ENCODE peak calls at places on chromosomes 13 and 19, in six cellular contexts. L is CD8-positive, alpha-beta T cell; E is NCI-H1436; S is cardiac fibroblast; K is Karpas-422; M is GM12891. H is an unnamed sample.

GRCh38 chr19:20359933-20360720 is 193.1 kb downstream of the ZNF486 start:
- DNase-seq in L (no peak), E (no peak), S (no peak), K (peak; percentile 45), M (no peak), H (no peak)

GRCh38 chr19:40721936-40722661 is 5.2 kb downstream of the ITPKC start:
- DNase-seq in L (no peak), E (no peak), S (peak; percentile 41), K (no peak), M (no peak), H (no peak)

GRCh38 chr13:21012211-21012610 is 49.2 kb downstream of the LATS2 start:
- DNase-seq in L (no peak), E (no peak), S (no peak), K (no peak), M (no peak), H (no peak)

GRCh38 chr13:41610426-41610825 is 153.1 kb downstream of the RGCC start:
- DNase-seq in L (no peak), E (no peak), S (peak; percentile 93), K (no peak), M (no peak), H (no peak)

GRCh38 chr19:49820125-49820524 is 2.0 kb downstream of the MED25 start:
- DNase-seq in L (no peak), E (no peak), S (peak; percentile 82), K (no peak), M (no peak), H (peak; percentile 58)

GRCh38 chr13:58926858-58927257 is 1236.9 kb downstream of the DIAPH3 start:
- DNase-seq in L (no peak), E (no peak), S (no peak), K (no peak), M (no peak), H (no peak)

GRCh38 chr19:17049711-17050280 is 23.2 kb upstream of the CPAMD8 start:
- DNase-seq in L (no peak), E (no peak), S (peak; percentile 54), K (no peak), M (no peak), H (no peak)

GRCh38 chr19:10669246-10669645 is 15.1 kb downstream of the ILF3 start:
- DNase-seq in L (no peak), E (no peak), S (no peak), K (no peak), M (no peak), H (no peak)

GRCh38 chr19:38243279-38243673 is 12.9 kb downstream of the PPP1R14A start:
- DNase-seq in L (no peak), E (no peak), S (no peak), K (no peak), M (no peak), H (no peak)

GRCh38 chr19:28495046-28495445 is 717.9 kb downstream of the UQCRFS1 start:
- DNase-seq in L (no peak), E (no peak), S (no peak), K (no peak), M (no peak), H (no peak)

GRCh38 chr19:46970815-46971214 is 48.8 kb upstream of the NPAS1 start:
- DNase-seq in L (no peak), E (no peak), S (peak; percentile 44), K (no peak), M (no peak), H (no peak)

GRCh38 chr13:23799945-23800344 is 89.3 kb downstream of the MIPEP start:
- DNase-seq in L (no peak), E (no peak), S (peak; percentile 26), K (no peak), M (no peak), H (no peak)

GRCh38 chr19:1507763-1508506 is 4.9 kb downstream of the ADAMTSL5 start:
- DNase-seq in L (peak; percentile 90), E (peak; percentile 93), S (peak; percentile 98), K (peak; percentile 96), M (peak; percentile 87), H (peak; percentile 94)

GRCh38 chr19:19026299-19026971 is 6.9 kb downstream of the SUGP2 start:
- DNase-seq in L (no peak), E (no peak), S (peak; percentile 13), K (peak; percentile 58), M (no peak), H (no peak)

GRCh38 chr19:40612831-40613668 is 11.9 kb downstream of the LTBP4 start:
- DNase-seq in L (peak; percentile 70), E (peak; percentile 79), S (no peak), K (peak; percentile 70), M (no peak), H (peak; percentile 69)

GRCh38 chr13:101783554-101783953 is 331.1 kb downstream of the ITGBL1 start:
- DNase-seq in L (no peak), E (no peak), S (no peak), K (no peak), M (no peak), H (no peak)

GRCh38 chr19:5397804-5398692 is 57.2 kb upstream of the ZNRF4 start:
- DNase-seq in L (no peak), E (no peak), S (peak; percentile 6), K (peak; percentile 66), M (peak; percentile 33), H (no peak)

GRCh38 chr13:101640797-101641400 is 188.4 kb downstream of the ITGBL1 start:
- DNase-seq in L (no peak), E (no peak), S (peak; percentile 46), K (no peak), M (no peak), H (no peak)

GRCh38 chr13:21948781-21949474 is 278.1 kb downstream of the FGF9 start:
- DNase-seq in L (no peak), E (no peak), S (no peak), K (no peak), M (no peak), H (no peak)

GRCh38 chr13:46893221-46893620 is 3.6 kb downstream of the HTR2A start:
- DNase-seq in L (no peak), E (no peak), S (no peak), K (no peak), M (no peak), H (no peak)

GRCh38 chr19:33293255-33294057 is 8.9 kb downstream of the CEBPA start:
- DNase-seq in L (no peak), E (no peak), S (peak; percentile 60), K (no peak), M (no peak), H (peak; percentile 39)

GRCh38 chr19:3179739-3180293 is 1.2 kb downstream of the S1PR4 start:
- DNase-seq in L (peak; percentile 23), E (no peak), S (no peak), K (no peak), M (no peak), H (no peak)

GRCh38 chr19:364496-365287 is 20.1 kb upstream of the MIER2 start:
- DNase-seq in L (no peak), E (no peak), S (no peak), K (no peak), M (no peak), H (no peak)

GRCh38 chr19:51726049-51726448 is 2.3 kb upstream of the HAS1 start:
- DNase-seq in L (no peak), E (no peak), S (peak; percentile 92), K (no peak), M (no peak), H (no peak)

GRCh38 chr19:18419699-18420460 is 682 bp downstream of the SSBP4 start:
- DNase-seq in L (peak; percentile 55), E (peak; percentile 20), S (no peak), K (peak; percentile 63), M (no peak), H (no peak)

GRCh38 chr13:98176777-98177608 is at the start of gene RNF113B:
- DNase-seq in L (no peak), E (no peak), S (no peak), K (no peak), M (no peak), H (no peak)

GRCh38 chr19:29247051-29247450 is 34.1 kb upstream of the UQCRFS1 start:
- DNase-seq in L (no peak), E (no peak), S (no peak), K (no peak), M (no peak), H (no peak)

GRCh38 chr13:75135325-75135825 is 346.6 kb downstream of the TBC1D4 start:
- DNase-seq in L (no peak), E (no peak), S (peak; percentile 91), K (no peak), M (no peak), H (no peak)

GRCh38 chr13:40254394-40254793 is 412.0 kb downstream of the FOXO1 start:
- DNase-seq in L (no peak), E (no peak), S (no peak), K (no peak), M (no peak), H (no peak)

GRCh38 chr19:1672769-1673644 is 20.6 kb upstream of the TCF3 start:
- DNase-seq in L (no peak), E (no peak), S (no peak), K (no peak), M (no peak), H (no peak)

GRCh38 chr13:45621950-45622349 is 6.4 kb upstream of the ERICH6B start:
- DNase-seq in L (no peak), E (no peak), S (no peak), K (no peak), M (no peak), H (no peak)

GRCh38 chr13:74134226-74134776 is at the start of gene KLF12:
- DNase-seq in L (peak; percentile 94), E (peak; percentile 97), S (peak; percentile 97), K (peak; percentile 99), M (peak; percentile 55), H (peak; percentile 68)

GRCh38 chr13:21434588-21434987 is 24.5 kb downstream of the ZDHHC20 start:
- DNase-seq in L (no peak), E (no peak), S (no peak), K (no peak), M (no peak), H (no peak)

GRCh38 chr19:47853003-47853402 is 6.0 kb upstream of the TPRX2 start:
- DNase-seq in L (no peak), E (no peak), S (no peak), K (no peak), M (no peak), H (no peak)

GRCh38 chr19:20273951-20274578 is 107.1 kb downstream of the ZNF486 start:
- DNase-seq in L (no peak), E (no peak), S (no peak), K (peak; percentile 53), M (no peak), H (no peak)